ENCODE peak calls at places on chromosomes 6 and 20, in ten cellular contexts. H is breast epithelium, F is osteocyte, T is fibroblast of villous mesenchyme, S is AG04450, Y is HFF-Myc, D is cardiac fibroblast, Z is left ventricle myocardium inferior, N is lower lobe of right lung, B is astrocyte of the spinal cord. G is an unnamed sample.

GRCh38 chr6:47792216-47792733 is 10.4 kb downstream of the OPN5 start:
- DNase-seq in T (no peak), Z (no peak), H (no peak), B (no peak), N (no peak), F (no peak), Y (no peak), S (no peak), D (no peak), G (no peak)

GRCh38 chr6:136226674-136227377 is 23.3 kb downstream of the MTFR2 start:
- DNase-seq in N (no peak), F (no peak), S (no peak), B (peak; percentile 49), Z (no peak), T (no peak), Y (no peak), D (no peak), H (no peak), G (no peak)

GRCh38 chr6:134589512-134589911 is 271.6 kb upstream of the SGK1 start:
- DNase-seq in T (peak; percentile 100), D (peak; percentile 98), F (no peak), Y (peak; percentile 88), B (peak; percentile 95), S (peak; percentile 98), H (no peak), N (no peak), Z (no peak), G (no peak)

GRCh38 chr6:158669145-158670035 is 19.5 kb downstream of the SYTL3 start:
- DNase-seq in H (no peak), Y (no peak), T (no peak), Z (no peak), D (no peak), S (no peak), F (no peak), B (no peak), N (no peak), G (no peak)

GRCh38 chr6:292506-293184 is 358 bp downstream of the DUSP22 start:
- DNase-seq in F (no peak), S (no peak), Z (peak; percentile 75), T (peak; percentile 49), D (peak; percentile 41), H (peak; percentile 58), N (peak; percentile 89), B (peak; percentile 54), Y (no peak), G (peak; percentile 78)

GRCh38 chr6:79421707-79422484 is 115.3 kb downstream of the LCA5 start:
- DNase-seq in Y (peak; percentile 80), Z (no peak), N (no peak), D (peak; percentile 96), S (peak; percentile 81), T (peak; percentile 86), H (no peak), B (peak; percentile 94), F (peak; percentile 85), G (no peak)

GRCh38 chr20:51399138-51399890 is 143.2 kb downstream of the NFATC2 start:
- DNase-seq in S (no peak), Z (no peak), H (no peak), Y (no peak), D (no peak), B (no peak), T (no peak), N (no peak), F (no peak), G (no peak)

GRCh38 chr20:60224914-60225313 is 266.7 kb downstream of the CDH26 start:
- DNase-seq in B (no peak), D (no peak), Y (no peak), Z (no peak), F (no peak), S (no peak), H (no peak), T (no peak), N (no peak), G (no peak)

GRCh38 chr20:58850693-58851174 is at the start of gene GNAS-AS1:
- DNase-seq in T (peak; percentile 88), H (peak; percentile 48), S (peak; percentile 80), Y (peak; percentile 48), B (peak; percentile 89), N (peak; percentile 74), F (peak; percentile 93), D (peak; percentile 94), Z (peak; percentile 85), G (peak; percentile 69)

GRCh38 chr20:58851969-58852458 is 502 bp upstream of the GNAS start:
- DNase-seq in S (no peak), T (no peak), Y (no peak), H (no peak), Z (no peak), D (no peak), N (no peak), F (no peak), B (no peak), G (no peak)

GRCh38 chr20:58853466-58853865 is 950 bp downstream of the GNAS start:
- DNase-seq in D (no peak), T (no peak), N (no peak), B (no peak), Z (no peak), Y (no peak), F (no peak), S (no peak), H (no peak), G (no peak)

GRCh38 chr20:58852559-58853271 is at the start of gene GNAS:
- DNase-seq in F (no peak), Y (no peak), T (peak; percentile 63), H (no peak), N (peak; percentile 68), Z (peak; percentile 58), B (peak; percentile 50), D (peak; percentile 69), S (peak; percentile 11), G (peak; percentile 32)

DNA sequence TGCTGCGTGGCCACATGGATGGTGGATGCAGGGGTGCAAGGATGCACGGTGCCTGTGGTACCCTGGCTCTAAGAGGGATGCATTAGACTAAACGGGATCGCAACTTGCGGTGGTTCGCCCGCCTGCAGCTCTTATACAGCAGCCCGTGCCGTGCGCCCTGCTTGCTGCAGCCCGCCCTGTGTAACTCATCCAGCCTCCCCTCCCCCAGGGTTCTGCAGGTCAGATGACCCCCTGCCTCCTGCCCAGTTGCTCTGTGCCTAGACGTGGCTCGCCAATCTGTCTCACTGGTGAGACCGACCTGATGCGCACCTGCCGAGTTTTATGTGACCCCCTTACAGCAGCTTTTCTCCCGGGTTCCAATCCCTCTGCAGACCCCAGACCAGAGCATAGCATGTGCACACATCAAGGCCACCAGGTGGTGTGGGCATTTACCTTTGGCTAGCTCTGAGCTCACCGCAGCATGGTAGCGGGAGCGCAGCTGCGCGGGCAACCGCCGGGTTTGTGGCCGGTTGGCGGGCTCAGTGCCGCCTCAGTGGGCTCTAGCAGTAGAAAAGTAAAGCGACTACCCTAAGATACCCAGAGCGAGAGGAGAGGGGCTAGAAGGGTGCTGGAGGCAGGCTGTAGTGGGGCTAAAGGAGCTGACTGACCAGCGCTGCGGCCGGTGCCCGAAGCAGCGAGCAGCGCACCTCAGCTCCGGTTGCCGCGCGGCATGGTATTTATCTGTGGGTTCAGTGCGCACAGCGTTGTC is 693 bp upstream of the GNAS-AS1 start:
- DNase-seq in F (no peak), Y (no peak), D (no peak), H (no peak), S (no peak), T (no peak), N (no peak), Z (no peak), B (no peak), G (peak; percentile 16)
- TF ChIP-seq CTCF in F (no peak), Y (no peak), D (no peak), H (no peak), S (no peak), T (no peak), N (no peak), Z (no peak), B (no peak), G (no peak)

DNA sequence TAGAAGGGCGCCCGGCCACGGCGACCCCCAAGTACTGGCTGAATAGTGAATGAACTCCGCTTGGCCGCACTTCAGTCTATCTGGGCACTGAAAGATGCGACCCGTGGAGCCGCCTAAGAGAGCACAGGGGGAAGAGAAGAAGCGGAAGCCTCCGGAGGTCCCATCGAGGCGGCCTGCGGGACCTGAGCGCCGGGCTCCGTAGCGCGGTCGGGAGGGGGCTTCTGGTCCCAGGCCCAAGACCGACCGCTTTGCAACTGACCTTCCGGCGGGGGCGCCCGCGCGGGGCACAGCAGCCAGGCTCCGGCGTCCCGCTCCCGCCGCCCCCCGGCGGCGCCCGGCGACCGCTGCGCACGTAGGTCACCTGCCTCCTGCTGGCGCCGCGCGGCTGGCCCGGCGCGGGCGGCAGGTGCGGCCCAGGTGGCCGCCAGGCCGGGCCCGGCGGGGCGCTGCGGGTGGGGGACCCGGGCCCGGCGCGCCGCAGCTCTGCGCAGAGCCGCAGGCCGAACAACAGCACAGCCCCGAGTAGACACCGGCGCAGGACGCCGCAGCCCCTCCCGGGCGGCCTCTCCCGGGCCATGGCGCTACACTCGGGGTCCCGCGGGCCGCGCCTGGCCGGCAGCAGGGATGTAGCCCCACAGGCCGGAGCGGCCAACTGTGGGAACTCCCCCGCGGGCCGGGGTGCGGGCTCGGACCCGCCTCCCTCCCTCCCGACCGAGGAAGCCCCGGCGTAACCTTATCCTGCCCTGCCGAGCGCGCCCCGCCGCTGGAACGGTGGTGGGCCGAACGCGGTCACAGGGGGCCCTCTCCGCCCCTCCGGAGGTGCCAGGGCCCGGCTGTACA is at the start of gene METTL24:
- DNase-seq in D (no peak), B (no peak), S (no peak), T (no peak), H (no peak), N (peak; percentile 49), Z (no peak), Y (no peak), F (no peak), G (peak; percentile 28)
- TF ChIP-seq CTCF in D (no peak), B (no peak), S (no peak), T (no peak), H (no peak), N (no peak), Z (no peak), Y (no peak), F (no peak), G (no peak)

DNA sequence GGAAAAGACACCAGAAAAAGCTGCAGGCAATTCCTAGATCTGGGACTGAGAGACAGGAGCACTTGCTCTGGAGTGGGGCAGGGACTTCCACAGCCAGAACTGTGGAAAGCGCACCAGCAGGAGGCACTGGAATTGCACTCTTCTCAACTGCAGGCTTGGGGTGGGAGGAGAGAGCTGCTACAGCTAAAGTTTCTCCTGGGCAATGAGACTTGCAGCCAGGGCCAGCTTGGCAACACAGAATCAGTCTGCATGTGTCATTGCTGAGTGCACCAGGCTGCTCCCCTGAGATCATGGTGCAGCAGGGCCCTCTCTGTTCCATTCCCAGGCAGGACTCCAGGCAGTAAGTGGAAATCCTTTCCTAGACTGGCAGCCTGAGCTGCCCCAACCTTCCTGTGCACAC is 145.8 kb downstream of the INSM1 start:
- DNase-seq in T (no peak), N (no peak), Z (no peak), B (no peak), H (no peak), D (no peak), F (no peak), Y (no peak), S (no peak), G (no peak)
- TF ChIP-seq CTCF in T (no peak), N (no peak), Z (no peak), B (no peak), H (no peak), D (no peak), F (no peak), Y (no peak), S (no peak), G (no peak)

GRCh38 chr6:110517601-110518280 is 41.3 kb upstream of the SLC22A16 start:
- DNase-seq in Z (no peak), H (no peak), F (no peak), S (no peak), T (peak; percentile 17), Y (no peak), N (no peak), B (no peak), D (peak; percentile 68), G (no peak)

GRCh38 chr6:110520992-110521543 is 44.7 kb upstream of the SLC22A16 start:
- DNase-seq in D (no peak), Z (no peak), H (no peak), S (no peak), N (no peak), B (no peak), T (no peak), F (no peak), Y (no peak), G (no peak)

GRCh38 chr6:110517034-110517433 is 40.6 kb upstream of the SLC22A16 start:
- DNase-seq in D (no peak), N (no peak), B (no peak), F (no peak), Z (no peak), S (no peak), H (no peak), T (no peak), Y (no peak), G (no peak)

GRCh38 chr6:110520188-110520956 is 44.0 kb upstream of the SLC22A16 start:
- DNase-seq in B (no peak), Y (no peak), H (no peak), S (no peak), F (no peak), D (no peak), Z (no peak), T (no peak), N (no peak), G (no peak)

DNA sequence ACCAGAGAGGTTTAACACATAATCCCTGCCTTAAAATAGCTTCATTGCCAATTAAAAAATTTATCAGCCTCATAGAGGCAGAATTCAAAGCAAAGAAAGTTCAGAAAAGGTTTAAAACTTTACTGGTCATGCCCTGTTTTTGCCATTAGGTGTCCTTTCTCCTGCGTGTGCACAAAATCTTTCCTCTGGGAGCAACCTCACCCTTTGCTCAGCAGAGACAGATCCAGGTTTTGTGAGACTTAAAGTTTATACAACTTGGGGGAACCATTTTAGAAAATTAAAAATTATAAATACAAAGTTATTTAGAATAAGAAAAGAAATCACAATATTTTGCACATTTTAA is 41.8 kb upstream of the SLC22A16 start:
- DNase-seq in N (no peak), D (peak; percentile 52), B (no peak), H (no peak), Z (no peak), T (peak; percentile 22), F (no peak), S (no peak), Y (no peak), G (no peak)
- TF ChIP-seq CTCF in N (no peak), D (peak; percentile 59), B (peak; percentile 63), H (no peak), Z (peak; percentile 52), T (peak; percentile 58), F (peak; percentile 55), S (peak; percentile 60), Y (peak; percentile 50), G (no peak)

G was measured in activated B cell treated with CpG ODN at 0.5 μM for 24 hours.